ENCODE peak calls at places on chromosomes 11 and 22, in four cellular contexts. U is heart left ventricle, W is NB4, C is GM12891. X is an unnamed sample.

GRCh38 chr11:32259641-32260081 is 168.8 kb downstream of the RCN1 start:
- DNase-seq in U (no peak), W (peak), C (peak), X (no peak)

GRCh38 chr11:107666911-107667568 is 44.8 kb downstream of the SLN start:
- DNase-seq in U (no peak), W (no peak), C (no peak), X (no peak)

GRCh38 chr11:34242037-34242625 is 115.7 kb downstream of the ABTB2 start:
- DNase-seq in U (no peak), W (no peak), C (no peak), X (no peak)

GRCh38 chr22:40009231-40009769 is 14.5 kb downstream of the FAM83F start:
- DNase-seq in U (no peak), W (no peak), C (no peak), X (no peak)

GRCh38 chr11:33893711-33894401 is 2.0 kb upstream of the LMO2 start:
- DNase-seq in U (no peak), W (peak), C (no peak), X (no peak)

GRCh38 chr11:1353383-1354124 is 36.2 kb upstream of the BRSK2 start:
- DNase-seq in U (no peak), W (no peak), C (no peak), X (no peak)

GRCh38 chr11:113906038-113906437 is 1.4 kb downstream of the HTR3B start:
- DNase-seq in U (no peak), W (peak), C (no peak), X (no peak)

GRCh38 chr11:44619931-44620725 is 54.7 kb downstream of the CD82 start:
- DNase-seq in U (no peak), W (no peak), C (no peak), X (no peak)

GRCh38 chr11:126925321-126926093 is 75.1 kb downstream of the KIRREL3 start:
- DNase-seq in U (no peak), W (no peak), C (no peak), X (no peak)

GRCh38 chr11:91978747-91979146 is 245.9 kb upstream of the FAT3 start:
- DNase-seq in U (no peak), W (no peak), C (no peak), X (no peak)

GRCh38 chr22:38298312-38299000 is 18.8 kb downstream of the CSNK1E start:
- DNase-seq in U (no peak), W (peak), C (peak), X (no peak)

GRCh38 chr11:8282621-8283509 is 19.2 kb upstream of the LMO1 start:
- DNase-seq in U (no peak), W (no peak), C (no peak), X (no peak)

GRCh38 chr11:64008283-64008931 is 22.2 kb downstream of the OTUB1 start:
- DNase-seq in U (no peak), W (no peak), C (no peak), X (no peak)

GRCh38 chr11:35962373-35963138 is 18.7 kb downstream of the LDLRAD3 start:
- DNase-seq in U (no peak), W (no peak), C (no peak), X (no peak)

GRCh38 chr22:46088541-46089311 is 61.6 kb upstream of the PPARA start:
- DNase-seq in U (peak), W (no peak), C (no peak), X (no peak)

GRCh38 chr11:94067010-94067409 is 45.9 kb downstream of the HEPHL1 start:
- DNase-seq in U (no peak), W (no peak), C (no peak), X (no peak)

GRCh38 chr11:18308242-18308641 is 13.7 kb downstream of the HPS5 start:
- DNase-seq in U (no peak), W (no peak), C (no peak), X (no peak)

GRCh38 chr11:75851203-75851602 is 36.2 kb downstream of the UVRAG start:
- DNase-seq in U (no peak), W (no peak), C (no peak), X (no peak)

GRCh38 chr11:45926536-45927331 is 4.3 kb downstream of the LARGE2 start:
- DNase-seq in U (peak), W (no peak), C (no peak), X (no peak)

GRCh38 chr11:62546937-62547625 is 475 bp upstream of the AHNAK start:
- DNase-seq in U (no peak), W (peak), C (no peak), X (no peak)

GRCh38 chr11:550021-550745 is 10.4 kb downstream of the LMNTD2 start:
- DNase-seq in U (no peak), W (no peak), C (no peak), X (no peak)

GRCh38 chr11:119368121-119369034 is 13.1 kb downstream of the USP2 start:
- DNase-seq in U (peak), W (peak), C (no peak), X (no peak)

GRCh38 chr22:32202539-32203180 is 2.2 kb downstream of the RFPL2 start:
- DNase-seq in U (no peak), W (peak), C (no peak), X (no peak)

GRCh38 chr22:37284807-37285355 is 2.6 kb downstream of the CYTH4 start:
- DNase-seq in U (peak), W (peak), C (peak), X (no peak)

GRCh38 chr11:75264356-75264755 is 23.8 kb downstream of the TPBGL start:
- DNase-seq in U (no peak), W (no peak), C (no peak), X (no peak)

GRCh38 chr11:71580057-71581003 is 2.3 kb downstream of the KRTAP5-11 start:
- DNase-seq in U (no peak), W (peak), C (peak), X (no peak)

GRCh38 chr11:65599955-65600246 is 4.3 kb upstream of the KCNK7 start:
- DNase-seq in U (no peak), W (no peak), C (no peak), X (no peak)

GRCh38 chr11:40280161-40281054 is 1179.0 kb downstream of the LRRC4C start:
- DNase-seq in U (peak), W (no peak), C (no peak), X (no peak)

GRCh38 chr11:111684259-111684658 is 81.9 kb downstream of the PPP2R1B start:
- DNase-seq in U (no peak), W (no peak), C (no peak), X (no peak)

GRCh38 chr11:32586576-32587190 is 3.1 kb downstream of the EIF3M start:
- DNase-seq in U (no peak), W (peak), C (no peak), X (no peak)

GRCh38 chr11:35786918-35787557 is 124.5 kb downstream of the TRIM44 start:
- DNase-seq in U (peak), W (no peak), C (no peak), X (no peak)

GRCh38 chr11:134200688-134201087 is 23.1 kb downstream of the NCAPD3 start:
- DNase-seq in U (no peak), W (no peak), C (no peak), X (no peak)

GRCh38 chr11:73322111-73322985 is 14.3 kb downstream of the ARHGEF17 start:
- DNase-seq in U (no peak), W (peak), C (no peak), X (no peak)

GRCh38 chr11:19844806-19845205 is 132.2 kb downstream of the NAV2 start:
- DNase-seq in U (no peak), W (no peak), C (no peak), X (no peak)

GRCh38 chr11:77139201-77139600 is 11.2 kb downstream of the MYO7A start:
- DNase-seq in U (peak), W (no peak), C (no peak), X (no peak)

GRCh38 chr11:8814209-8814922 is 96.6 kb upstream of the AKIP1 start:
- DNase-seq in U (no peak), W (no peak), C (no peak), X (no peak)

DNA sequence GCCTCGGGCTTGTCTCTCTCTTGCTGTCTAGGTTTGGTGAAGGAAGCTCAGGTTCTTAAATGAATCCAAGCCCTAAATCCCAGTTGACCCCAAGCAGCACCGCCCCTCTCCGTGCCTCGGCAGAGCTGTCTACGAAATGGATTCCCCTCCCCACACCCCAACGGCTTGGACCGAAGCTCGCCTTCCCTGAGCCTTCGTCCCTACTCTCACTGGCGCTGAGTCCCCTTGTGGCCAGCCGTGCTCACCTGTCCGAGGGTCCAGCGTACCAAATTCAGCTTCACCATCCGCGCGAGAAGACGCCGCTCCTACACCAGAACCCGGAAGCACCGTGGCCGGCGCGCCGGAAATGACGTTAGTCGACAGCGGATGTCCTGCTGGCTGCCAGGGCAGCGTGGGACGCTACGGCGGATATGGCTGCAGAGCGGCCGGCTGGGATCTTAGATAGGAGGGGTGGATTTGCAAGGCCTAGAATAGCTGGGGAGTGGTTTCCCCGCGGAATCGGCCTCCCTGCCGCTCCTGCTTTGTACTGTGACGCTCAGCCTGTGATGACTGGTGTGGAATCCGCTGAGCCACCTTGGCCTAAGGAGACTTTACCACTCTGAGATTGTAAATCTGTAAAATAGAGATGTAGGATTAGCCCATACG is at the start of gene TFIP11:
- DNase-seq in U (peak), W (peak), C (peak), X (peak)
- TF ChIP-seq POLR2A in U (peak), W (peak), C (peak), X (peak)

GRCh38 chr11:12680246-12680939 is 6.2 kb downstream of the TEAD1 start:
- DNase-seq in U (peak), W (peak), C (no peak), X (peak)
- TF ChIP-seq POLR2A in U (no peak), W (no peak), C (no peak), X (peak)

DNA sequence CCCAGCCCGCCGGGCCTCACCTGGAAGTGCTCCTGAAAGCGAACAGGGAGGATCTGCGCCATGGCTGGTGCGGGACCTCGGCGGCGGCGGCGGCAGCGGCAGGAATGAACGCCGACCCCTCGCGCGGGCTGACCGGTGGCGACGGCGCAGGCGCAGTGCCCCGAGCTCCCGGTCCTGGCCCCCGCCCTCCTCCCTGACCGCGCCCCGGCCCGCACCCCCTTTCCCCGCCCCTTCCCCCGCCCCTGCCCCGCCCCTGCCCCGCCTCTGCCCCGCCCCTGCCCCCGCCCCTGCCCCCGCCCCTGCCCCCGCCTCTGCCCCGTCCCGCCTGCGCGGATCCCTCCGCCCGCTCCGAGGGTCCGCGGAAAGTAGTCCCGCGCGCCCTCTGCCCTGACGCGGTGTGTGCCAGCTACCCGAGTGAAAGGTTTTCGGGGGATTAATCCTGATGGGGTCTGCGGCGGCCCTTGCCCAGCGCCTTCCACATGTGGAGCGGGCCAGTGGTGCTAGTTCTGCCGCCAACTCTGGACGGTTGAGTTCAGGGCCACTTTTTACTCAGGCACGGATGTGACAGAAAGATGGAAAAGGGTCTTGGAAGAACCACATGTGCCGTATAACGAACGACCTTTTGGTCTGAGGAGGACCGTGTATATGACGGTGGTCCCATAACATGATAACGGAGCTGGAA is at the start of gene CLTCL1:
- DNase-seq in U (peak), W (peak), C (peak), X (no peak)
- TF ChIP-seq POLR2A in U (peak), W (peak), C (no peak), X (peak)

GRCh38 chr22:49970528-49971231 is 10.1 kb downstream of the PIM3 start:
- DNase-seq in U (peak), W (peak), C (peak), X (peak)
- TF ChIP-seq POLR2A in U (peak), W (peak), C (peak), X (no peak)

DNA sequence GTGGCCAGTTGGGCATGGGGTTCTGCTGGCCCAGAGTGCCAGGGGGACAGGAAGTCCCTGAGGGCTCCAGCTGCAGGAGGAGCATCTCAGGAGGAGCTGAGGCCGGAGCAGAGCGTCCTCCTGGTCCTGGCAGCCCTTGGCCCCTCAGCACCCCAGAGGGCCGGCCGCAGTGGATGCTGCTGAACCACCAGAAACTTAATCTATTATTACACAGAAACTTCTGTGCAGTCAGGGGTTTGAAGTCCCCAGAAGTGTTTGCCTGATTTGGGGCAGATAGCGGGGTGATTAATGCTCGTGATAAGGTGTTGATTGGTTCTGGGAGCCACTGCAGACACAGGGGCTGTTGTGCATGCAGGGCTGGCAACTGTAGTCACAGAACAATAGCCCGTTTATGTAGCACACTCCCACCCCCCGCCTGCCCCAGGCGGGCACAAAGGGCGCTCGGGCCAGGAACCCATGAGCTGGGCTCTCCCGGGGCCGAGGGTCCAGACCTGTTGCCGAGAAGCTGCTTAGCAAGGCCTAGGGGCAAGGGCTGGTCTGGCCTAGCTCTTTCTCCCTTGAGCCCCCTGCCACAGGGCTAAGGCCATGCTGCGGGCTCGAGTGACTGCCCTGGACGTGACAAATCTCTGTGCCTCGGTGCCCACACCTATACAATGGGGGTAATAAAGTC is 29.0 kb upstream of the KCNQ1OT1 start:
- DNase-seq in U (no peak), W (no peak), C (no peak), X (no peak)
- TF ChIP-seq POLR2A in U (no peak), W (no peak), C (no peak), X (no peak)

X was measured in esophagus squamous epithelium.